ENCODE peak calls at places on chromosome 20, in ten cellular contexts. W, U, H, A, L, R, E, M, X and I are unnamed samples.

GRCh38 chr20:10169752-10170151 is 48.9 kb upstream of the SNAP25 start:
- DNase-seq in E (no peak), X (no peak), A (no peak), L (no peak), U (no peak), M (no peak), H (no peak), R (no peak), W (no peak), I (no peak)

GRCh38 chr20:45821942-45822341 is 5.2 kb downstream of the TNNC2 start:
- DNase-seq in R (no peak), U (no peak), W (no peak), M (no peak), X (no peak), H (peak; percentile 72), L (no peak), E (no peak), A (no peak), I (no peak)

GRCh38 chr20:31673943-31674463 is 36.3 kb downstream of the COX4I2 start:
- DNase-seq in W (no peak), E (no peak), L (no peak), U (no peak), H (no peak), X (no peak), M (no peak), R (no peak), A (no peak), I (no peak)

GRCh38 chr20:17972121-17972520 is 3.3 kb downstream of the MGME1 start:
- DNase-seq in A (no peak), R (no peak), H (no peak), L (no peak), M (no peak), X (no peak), E (no peak), W (peak; percentile 40), U (no peak), I (no peak)

GRCh38 chr20:8515810-8516435 is 383.9 kb downstream of the PLCB1 start:
- DNase-seq in E (no peak), A (no peak), H (no peak), W (peak; percentile 9), L (peak; percentile 6), M (no peak), R (no peak), U (peak; percentile 7), X (no peak), I (no peak)

GRCh38 chr20:62360854-62361798 is 6.0 kb downstream of the LAMA5 start:
- DNase-seq in W (no peak), M (no peak), R (peak; percentile 29), A (no peak), H (peak; percentile 65), U (no peak), E (peak; percentile 25), L (peak; percentile 56), X (no peak), I (no peak)

GRCh38 chr20:1281279-1282057 is 15.4 kb downstream of the SNPH start:
- DNase-seq in W (no peak), A (no peak), U (no peak), X (no peak), R (no peak), L (no peak), H (no peak), E (no peak), M (no peak), I (no peak)

GRCh38 chr20:61746147-61746646 is 319.5 kb downstream of the TAF4 start:
- DNase-seq in L (no peak), X (no peak), U (no peak), A (no peak), E (no peak), M (no peak), R (no peak), W (no peak), H (no peak), I (no peak)

GRCh38 chr20:48626938-48627736 is 200.7 kb downstream of the PREX1 start:
- DNase-seq in W (no peak), U (no peak), E (no peak), A (no peak), R (no peak), X (no peak), M (no peak), H (no peak), L (no peak), I (no peak)

GRCh38 chr20:17646209-17646717 is 35.8 kb downstream of the RRBP1 start:
- DNase-seq in W (no peak), L (no peak), X (no peak), R (no peak), E (no peak), M (no peak), H (no peak), U (no peak), A (no peak), I (peak; percentile 14)

GRCh38 chr20:17936791-17937687 is 31.6 kb downstream of the SNX5 start:
- DNase-seq in L (peak; percentile 50), A (peak; percentile 57), W (peak; percentile 73), X (no peak), E (peak; percentile 62), U (no peak), H (peak; percentile 66), R (peak; percentile 66), M (peak; percentile 86), I (no peak)

GRCh38 chr20:48685300-48685699 is 142.5 kb downstream of the PREX1 start:
- DNase-seq in A (peak; percentile 25), M (no peak), U (no peak), X (no peak), E (no peak), W (no peak), L (no peak), H (no peak), R (no peak), I (no peak)

DNA sequence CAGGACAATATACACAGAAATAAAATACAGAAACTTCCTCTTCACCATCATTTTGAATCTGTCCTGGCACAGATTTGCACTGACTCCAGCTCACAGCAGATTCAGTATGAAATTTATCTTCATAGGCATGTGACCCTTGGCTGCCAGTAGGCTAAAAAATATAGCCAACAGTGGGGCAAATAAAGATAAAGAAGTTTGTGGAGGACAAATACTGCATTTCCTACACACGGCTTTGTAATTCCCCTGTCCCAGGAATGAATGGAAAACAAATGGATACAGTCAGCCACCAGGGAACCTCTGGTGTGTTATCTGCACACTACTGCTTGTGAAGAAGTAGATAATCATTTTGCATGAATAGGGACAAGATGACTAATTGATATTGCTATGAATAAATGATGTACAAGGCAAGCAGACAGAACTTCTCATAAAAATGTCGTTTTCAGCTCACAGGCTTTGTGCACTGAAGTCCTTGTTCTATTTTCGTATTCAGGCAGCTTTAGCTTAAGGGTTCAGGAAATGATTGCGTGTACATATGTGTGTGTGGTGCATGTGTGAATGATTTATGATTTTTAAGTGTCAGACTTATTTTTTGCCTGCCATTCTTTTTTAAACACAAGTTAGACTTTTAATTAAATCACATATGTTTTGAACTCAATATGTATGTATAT is 543.7 kb upstream of the JAG1 start:
- DNase-seq in W (peak; percentile 56), X (no peak), A (no peak), H (peak; percentile 23), R (no peak), L (no peak), U (no peak), M (no peak), E (no peak), I (no peak)
- H3K4me3 ChIP-seq in W (no peak overlapping the region), X (no peak overlapping the region), A (no peak overlapping the region), H (no peak overlapping the region), R (no peak overlapping the region), L (no peak overlapping the region), U (no peak overlapping the region), M (no peak overlapping the region), E (no peak overlapping the region), I (no peak overlapping the region)

DNA sequence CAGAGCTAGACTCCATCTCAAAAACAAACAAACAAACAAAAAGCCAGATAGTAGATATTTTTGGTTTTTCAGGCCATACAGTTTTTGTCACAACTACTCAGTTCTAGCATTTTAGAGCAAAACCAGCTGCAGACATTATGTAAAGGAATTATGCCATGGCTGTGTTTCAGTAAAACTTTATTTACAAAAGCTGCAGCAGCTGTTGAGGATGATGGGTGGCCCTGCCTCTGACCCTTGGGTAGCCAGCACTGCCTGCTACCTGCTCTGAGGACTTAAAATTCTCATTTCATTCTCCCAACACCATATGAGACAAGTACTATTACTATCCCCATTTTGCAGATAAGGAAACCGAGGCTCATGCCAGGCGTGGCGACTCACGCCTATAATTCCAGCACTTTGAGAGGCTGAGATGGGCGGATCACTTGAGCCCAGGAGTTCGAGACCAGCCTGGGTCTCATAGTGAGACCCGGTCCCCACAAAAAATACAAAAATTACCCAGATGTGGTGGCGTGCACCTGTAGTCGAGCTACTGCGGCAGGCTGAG is 56.3 kb downstream of the RIPOR3 start:
- DNase-seq in U (no peak), A (no peak), E (no peak), W (no peak), M (no peak), R (no peak), H (no peak), L (no peak), X (no peak), I (no peak)
- H3K4me3 ChIP-seq in U (no peak overlapping the region), A (no peak overlapping the region), E (peak overlapping the region; percentile 16), W (no peak overlapping the region), M (no peak overlapping the region), R (peak overlapping the region; percentile 49), H (no peak overlapping the region), L (no peak overlapping the region), X (no peak overlapping the region), I (peak overlapping the region; percentile 27)

GRCh38 chr20:54227241-54227640 is 19.4 kb downstream of the PFDN4 start:
- DNase-seq in L (no peak), A (no peak), M (no peak), U (no peak), H (no peak), E (no peak), R (no peak), W (no peak), X (peak; percentile 45), I (no peak)
- H3K4me3 ChIP-seq in L (no peak overlapping the region), A (no peak overlapping the region), M (no peak overlapping the region), U (no peak overlapping the region), H (no peak overlapping the region), E (no peak overlapping the region), R (no peak overlapping the region), W (no peak overlapping the region), X (no peak overlapping the region), I (no peak overlapping the region)

GRCh38 chr20:51710503-51710902 is 57.7 kb downstream of the ATP9A start:
- DNase-seq in M (no peak), H (no peak), U (no peak), R (no peak), A (no peak), X (no peak), W (no peak), E (no peak), L (no peak), I (no peak)

GRCh38 chr20:51711426-51711825 is 56.8 kb downstream of the ATP9A start:
- DNase-seq in R (no peak), A (no peak), L (no peak), W (no peak), E (no peak), U (no peak), M (no peak), X (no peak), H (no peak), I (no peak)

GRCh38 chr20:51713213-51713598 is 55.0 kb downstream of the ATP9A start:
- DNase-seq in X (no peak), U (no peak), L (no peak), W (no peak), E (no peak), H (no peak), A (no peak), R (no peak), M (no peak), I (no peak)

GRCh38 chr20:51715028-51715872 is 52.9 kb downstream of the ATP9A start:
- DNase-seq in H (no peak), A (no peak), X (no peak), R (no peak), E (no peak), U (no peak), W (no peak), M (no peak), L (peak; percentile 59), I (no peak)

GRCh38 chr20:51712501-51713212 is 55.5 kb downstream of the ATP9A start:
- DNase-seq in A (peak; percentile 30), W (peak; percentile 57), M (no peak), X (no peak), L (no peak), R (peak; percentile 23), U (peak; percentile 54), H (no peak), E (no peak), I (no peak)
- H3K4me3 ChIP-seq in A (no peak overlapping the region), W (no peak overlapping the region), M (no peak overlapping the region), X (no peak overlapping the region), L (no peak overlapping the region), R (no peak overlapping the region), U (no peak overlapping the region), H (no peak overlapping the region), E (no peak overlapping the region), I (no peak overlapping the region)